ENCODE peak calls at places on chromosomes 13 and 19, in seven cellular contexts. G, A, J, Y, Q, L and F are unnamed samples.

GRCh38 chr13:41060723-41061074 is 610 bp upstream of the WBP4 start:
- DNase-seq in G (peak), A (peak), J (peak), Y (peak), Q (peak), L (peak), F (peak)

GRCh38 chr13:77521194-77521593 is 14.3 kb upstream of the SCEL start:
- DNase-seq in G (no peak), A (no peak), J (no peak), Y (no peak), Q (no peak), L (no peak), F (no peak)

GRCh38 chr19:3358919-3359849 is 7.2 kb upstream of the NFIC start:
- DNase-seq in G (no peak), A (peak), J (peak), Y (peak), Q (peak), L (peak), F (peak)

GRCh38 chr19:47723573-47723923 is 10.3 kb downstream of the EHD2 start:
- DNase-seq in G (peak), A (peak), J (peak), Y (peak), Q (peak), L (peak), F (peak)

GRCh38 chr19:37959665-37960114 is 52.7 kb downstream of the SIPA1L3 start:
- DNase-seq in G (no peak), A (no peak), J (no peak), Y (no peak), Q (no peak), L (no peak), F (no peak)

GRCh38 chr13:62537593-62537992 is 1121.9 kb upstream of the PCDH20 start:
- DNase-seq in G (no peak), A (no peak), J (no peak), Y (no peak), Q (no peak), L (no peak), F (no peak)

GRCh38 chr13:106488075-106488474 is 47.4 kb downstream of the EFNB2 start:
- DNase-seq in G (no peak), A (no peak), J (no peak), Y (no peak), Q (no peak), L (no peak), F (no peak)

GRCh38 chr13:33283195-33283910 is 2.2 kb downstream of the STARD13 start:
- DNase-seq in G (no peak), A (no peak), J (no peak), Y (no peak), Q (no peak), L (no peak), F (no peak)

GRCh38 chr13:26221399-26221720 is 754 bp downstream of the RNF6 start:
- DNase-seq in G (no peak), A (no peak), J (no peak), Y (no peak), Q (no peak), L (no peak), F (no peak)

GRCh38 chr19:42228640-42229039 is 8.5 kb downstream of the ZNF526 start:
- DNase-seq in G (no peak), A (no peak), J (no peak), Y (no peak), Q (no peak), L (no peak), F (no peak)

GRCh38 chr19:7926021-7926726 is at the start of gene CTXN1:
- DNase-seq in G (no peak), A (peak), J (peak), Y (peak), Q (peak), L (peak), F (no peak)

GRCh38 chr13:46629811-46630413 is 76.9 kb downstream of the LRCH1 start:
- DNase-seq in G (no peak), A (no peak), J (no peak), Y (no peak), Q (no peak), L (no peak), F (no peak)

GRCh38 chr13:47188802-47189201 is 291.9 kb upstream of the HTR2A start:
- DNase-seq in G (no peak), A (no peak), J (peak), Y (peak), Q (no peak), L (no peak), F (no peak)

GRCh38 chr19:41714598-41714997 is 6.2 kb downstream of the CEACAM5 start:
- DNase-seq in G (no peak), A (no peak), J (no peak), Y (no peak), Q (no peak), L (no peak), F (no peak)

GRCh38 chr13:37058801-37059135 is 720 bp downstream of the SUPT20H start:
- DNase-seq in G (no peak), A (no peak), J (no peak), Y (no peak), Q (no peak), L (no peak), F (no peak)

DNA sequence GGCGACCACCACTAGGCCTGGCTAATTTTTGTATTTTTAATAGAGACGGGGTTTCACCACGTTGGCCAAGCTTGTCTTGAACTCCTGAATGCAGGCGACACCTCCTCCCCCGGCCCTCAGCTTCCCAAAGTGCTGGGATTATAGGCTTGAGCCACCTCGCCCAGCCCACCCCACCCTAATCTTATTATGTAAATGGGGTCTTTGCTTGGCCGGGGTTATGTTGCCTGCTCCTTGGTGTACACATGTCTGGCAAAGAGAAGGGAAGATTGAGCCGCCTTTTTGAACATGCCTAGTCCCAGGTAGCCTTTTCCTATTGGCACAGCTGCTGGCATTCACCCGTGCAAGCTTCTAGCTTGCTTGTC is 106.8 kb downstream of the KCTD15 start:
- DNase-seq in G (no peak), A (no peak), J (no peak), Y (no peak), Q (no peak), L (no peak), F (no peak)
- H3K4me3 ChIP-seq in G (no peak), A (no peak), J (no peak), Y (no peak), Q (no peak), L (no peak), F (no peak)

GRCh38 chr19:45152504-45153338 is 8.1 kb downstream of the NKPD1 start:
- DNase-seq in G (peak), A (peak), J (peak), Y (no peak), Q (peak), L (no peak), F (peak)
- H3K4me3 ChIP-seq in G (peak), A (peak), J (peak), Y (no peak), Q (peak), L (no peak), F (no peak)

GRCh38 chr19:46131485-46132143 is 7.1 kb upstream of the IGFL3 start:
- DNase-seq in G (no peak), A (no peak), J (no peak), Y (no peak), Q (no peak), L (no peak), F (no peak)
- H3K4me3 ChIP-seq in G (no peak), A (no peak), J (no peak), Y (no peak), Q (no peak), L (no peak), F (no peak)

DNA sequence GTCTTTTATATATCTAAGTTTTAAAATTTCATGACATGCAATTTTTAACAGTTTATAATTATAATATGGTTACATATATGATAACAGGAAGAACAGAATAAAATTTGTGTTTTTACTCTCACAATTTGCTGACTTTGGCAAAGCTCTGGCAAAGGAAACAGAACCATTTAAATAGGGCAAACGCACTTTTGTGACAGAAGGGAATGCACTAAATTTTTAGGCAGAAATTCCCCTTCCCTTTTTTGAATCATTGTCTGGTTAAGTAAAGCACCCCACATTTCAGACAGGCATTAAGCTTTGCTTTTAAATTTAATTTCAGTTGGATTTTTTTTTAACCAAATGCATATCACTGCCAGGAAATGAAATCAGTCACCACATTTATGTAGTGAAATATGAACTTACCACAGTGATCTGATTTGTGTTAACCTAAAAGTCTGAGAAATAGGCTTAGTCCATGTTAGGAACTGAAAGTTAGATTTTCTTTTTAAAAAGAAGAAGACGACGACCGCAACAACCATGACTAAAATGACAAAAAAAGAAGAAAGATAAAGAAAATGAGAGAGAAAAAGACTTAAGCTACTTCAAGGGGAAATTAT is 10.8 kb downstream of the GPR183 start:
- DNase-seq in G (no peak), A (no peak), J (no peak), Y (no peak), Q (no peak), L (no peak), F (no peak)
- H3K4me3 ChIP-seq in G (no peak), A (no peak), J (no peak), Y (no peak), Q (no peak), L (no peak), F (no peak)

DNA sequence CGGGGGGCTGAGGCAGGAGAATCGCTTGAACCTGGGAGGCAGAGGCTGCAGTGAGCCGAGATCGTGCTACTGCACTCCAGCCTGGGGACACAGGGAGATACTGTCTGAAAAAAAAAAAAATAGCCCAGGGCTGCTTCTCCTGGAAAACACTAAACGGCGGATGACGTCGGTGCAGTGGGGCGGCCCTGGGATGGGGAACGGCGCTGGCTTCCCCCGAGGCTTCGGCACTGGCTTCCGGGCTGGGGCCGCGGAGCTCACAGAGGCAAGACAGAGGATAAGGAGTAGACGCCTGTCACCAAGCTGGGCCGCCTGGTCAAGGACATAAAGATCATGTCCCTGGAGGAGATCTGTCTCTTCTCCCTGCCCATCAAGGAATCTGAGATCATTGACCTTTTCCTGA is 5.0 kb downstream of the PRSS57 start:
- DNase-seq in G (no peak), A (no peak), J (no peak), Y (no peak), Q (peak), L (no peak), F (no peak)
- H3K4me3 ChIP-seq in G (no peak), A (no peak), J (no peak), Y (no peak), Q (no peak), L (no peak), F (no peak)

DNA sequence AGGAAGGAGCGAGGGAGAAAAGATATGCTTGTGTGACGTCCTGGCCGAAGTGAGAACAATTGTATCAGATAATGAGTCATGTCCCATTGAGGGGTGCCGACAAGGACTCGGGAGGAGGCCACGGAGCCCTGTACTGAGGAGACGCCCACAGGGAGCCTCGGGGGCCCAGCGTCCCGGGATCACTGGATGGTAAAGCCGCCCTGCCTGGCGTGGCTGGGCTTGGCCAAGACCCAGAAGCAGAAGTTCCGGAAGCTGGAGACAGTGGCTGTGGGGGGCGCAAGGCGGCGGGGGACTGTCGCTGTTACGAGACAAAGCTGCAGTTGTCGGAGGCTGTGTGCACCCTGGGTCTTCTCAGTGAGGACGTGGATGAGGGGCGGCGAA is 54.2 kb downstream of the MCF2L start:
- DNase-seq in G (no peak), A (no peak), J (no peak), Y (peak), Q (peak), L (no peak), F (no peak)
- H3K4me3 ChIP-seq in G (no peak), A (no peak), J (no peak), Y (no peak), Q (no peak), L (no peak), F (no peak)

GRCh38 chr19:49448432-49448786 is 3.2 kb downstream of the PIH1D1 start:
- DNase-seq in G (no peak), A (no peak), J (no peak), Y (no peak), Q (no peak), L (no peak), F (no peak)

GRCh38 chr19:49453013-49453756 is at the start of gene ALDH16A1:
- DNase-seq in G (peak), A (peak), J (peak), Y (peak), Q (peak), L (peak), F (peak)

GRCh38 chr19:49451430-49452181 is at the start of gene PIH1D1:
- DNase-seq in G (peak), A (peak), J (peak), Y (peak), Q (peak), L (peak), F (peak)

GRCh38 chr19:49447485-49448431 is 3.9 kb downstream of the PIH1D1 start:
- DNase-seq in G (peak), A (no peak), J (no peak), Y (no peak), Q (peak), L (no peak), F (no peak)

GRCh38 chr19:49450405-49450804 is 1.2 kb downstream of the PIH1D1 start:
- DNase-seq in G (no peak), A (no peak), J (no peak), Y (no peak), Q (no peak), L (no peak), F (no peak)
- H3K4me3 ChIP-seq in G (peak), A (peak), J (peak), Y (no peak), Q (peak), L (no peak), F (no peak)

DNA sequence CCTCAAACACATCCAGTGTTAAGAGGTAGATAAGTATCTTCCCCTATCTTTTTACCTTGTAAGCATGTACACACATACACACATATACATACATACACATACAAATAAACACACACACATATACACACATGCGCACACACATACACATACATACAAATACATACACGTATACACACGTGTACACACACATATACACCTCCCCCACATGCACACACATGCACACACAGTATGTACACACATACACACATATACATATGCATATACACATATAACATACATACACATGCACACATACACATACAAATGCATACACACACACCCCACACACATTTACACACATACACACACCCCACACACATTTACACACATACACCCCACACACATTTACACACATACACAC is 24.1 kb downstream of the ADGRE1 start:
- DNase-seq in G (no peak), A (no peak), J (no peak), Y (no peak), Q (no peak), L (no peak), F (no peak)
- H3K4me3 ChIP-seq in G (no peak), A (no peak), J (no peak), Y (no peak), Q (no peak), L (no peak), F (no peak)

GRCh38 chr13:104961246-104961645 is 1574.2 kb downstream of the EFNB2 start:
- DNase-seq in G (no peak), A (no peak), J (no peak), Y (no peak), Q (no peak), L (no peak), F (no peak)
- H3K4me3 ChIP-seq in G (no peak), A (no peak), J (no peak), Y (no peak), Q (no peak), L (no peak), F (no peak)